ENCODE peak calls at places on chromosome 17, in four cellular contexts. S is K562, F is HepG2, X is GM12878. P is an unnamed sample.

GRCh38 chr17:78798695-78799559 is 16.9 kb upstream of the CYTH1 start:
- DNase-seq in S (peak), X (no peak), F (peak), P (no peak)

GRCh38 chr17:2547176-2547575 is 35.5 kb upstream of the METTL16 start:
- DNase-seq in F (peak), X (no peak), S (no peak), P (no peak)

GRCh38 chr17:15377200-15377599 is 35.8 kb upstream of the TEKT3 start:
- DNase-seq in F (no peak), X (no peak), S (no peak), P (no peak)

GRCh38 chr17:64499805-64500486 is 3.1 kb upstream of the POLG2 start:
- DNase-seq in S (no peak), X (no peak), F (no peak), P (no peak)

GRCh38 chr17:41301916-41302901 is at the start of gene KRTAP29-1:
- DNase-seq in F (no peak), S (no peak), X (no peak), P (no peak)

GRCh38 chr17:71638668-71639067 is 482.2 kb upstream of the SOX9 start:
- DNase-seq in S (no peak), F (no peak), X (no peak), P (no peak)

GRCh38 chr17:41226051-41226450 is 397 bp upstream of the KRTAP9-2 start:
- DNase-seq in X (no peak), S (no peak), F (no peak), P (no peak)

GRCh38 chr17:19727466-19728113 is 11.2 kb upstream of the SLC47A2 start:
- DNase-seq in X (no peak), S (no peak), F (no peak), P (no peak)

GRCh38 chr17:56694825-56695224 is 101.3 kb downstream of the NOG start:
- DNase-seq in X (no peak), S (no peak), F (no peak), P (no peak)

DNA sequence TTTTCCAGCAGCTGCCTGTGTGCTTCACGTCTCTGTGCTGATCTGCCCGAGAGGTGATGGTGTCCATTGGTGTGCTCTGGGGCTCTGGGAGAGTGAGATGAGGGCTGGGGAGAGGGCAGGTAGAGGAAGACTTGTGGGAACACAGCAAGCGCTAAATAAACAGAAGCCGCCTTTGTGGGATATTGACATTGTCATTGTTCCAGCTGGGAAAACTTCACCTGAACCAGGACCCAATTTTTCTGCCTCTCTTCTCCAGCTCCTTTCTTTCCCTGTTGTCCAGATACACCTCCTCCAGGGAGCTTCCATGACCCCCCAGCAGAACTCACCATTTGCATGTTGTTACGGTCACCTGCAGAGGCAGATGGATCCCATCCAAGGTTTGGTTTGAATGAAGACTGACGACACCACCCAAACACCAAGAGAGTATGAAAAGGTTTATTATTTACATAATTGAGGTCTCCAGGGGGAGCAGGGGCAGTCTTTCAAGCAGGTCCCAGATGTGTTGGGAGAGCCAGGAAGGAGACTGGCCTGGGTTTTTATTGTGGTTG is 3.6 kb upstream of the ITGA3 start:
- DNase-seq in X (no peak), S (no peak), F (no peak), P (no peak)
- TF ChIP-seq FOXK2 in X (no peak), S (no peak), F (no peak), P (no peak)

DNA sequence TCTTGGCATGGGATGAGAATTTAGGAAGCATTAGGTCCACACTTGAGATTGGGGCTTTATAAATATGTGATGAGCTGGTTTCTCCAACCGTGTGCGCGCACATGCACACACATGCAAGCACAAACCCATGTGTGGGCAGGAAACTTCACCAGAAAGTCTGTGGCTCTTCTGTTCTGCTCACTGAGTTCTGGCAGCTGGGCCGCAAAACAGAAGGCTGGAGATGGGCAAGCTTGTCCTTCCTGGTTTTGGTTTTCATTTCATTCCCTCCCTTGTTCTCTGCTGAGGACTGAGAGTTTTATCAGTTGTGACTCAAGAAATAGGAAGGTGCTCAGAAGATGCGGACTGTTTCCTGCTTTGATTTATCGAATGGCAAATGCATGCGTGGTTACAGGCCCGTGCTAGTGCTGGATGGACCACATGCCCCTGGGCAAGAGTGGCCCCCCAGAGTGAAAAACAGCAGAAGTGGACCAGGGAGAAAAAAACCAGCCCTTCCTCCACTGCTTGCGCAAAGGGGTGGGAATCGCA is 14.1 kb downstream of the MAP3K14 start:
- DNase-seq in S (no peak), F (no peak), X (peak), P (no peak)
- TF ChIP-seq TARDBP in S (no peak), F (no peak), X (peak), P (no peak)

GRCh38 chr17:73722163-73722562 is 77.9 kb upstream of the SDK2 start:
- DNase-seq in X (no peak), F (no peak), S (no peak), P (no peak)
- TF ChIP-seq FOXK2 in X (no peak), F (no peak), S (no peak), P (no peak)

GRCh38 chr17:16480995-16481394 is 11.0 kb downstream of the LRRC75A start:
- DNase-seq in X (no peak), S (no peak), F (no peak), P (no peak)

GRCh38 chr17:16477666-16478065 is 14.3 kb downstream of the LRRC75A start:
- DNase-seq in S (no peak), F (no peak), X (no peak), P (no peak)

GRCh38 chr17:16478693-16479092 is 13.3 kb downstream of the LRRC75A start:
- DNase-seq in F (no peak), X (no peak), S (no peak), P (no peak)

GRCh38 chr17:16477255-16477654 is 14.7 kb downstream of the LRRC75A start:
- DNase-seq in F (peak), X (no peak), S (no peak), P (no peak)

GRCh38 chr17:16479264-16479663 is 12.7 kb downstream of the LRRC75A start:
- DNase-seq in F (no peak), S (no peak), X (no peak), P (no peak)
- TF ChIP-seq TARDBP in F (no peak), S (no peak), X (no peak), P (no peak)

GRCh38 chr17:9291912-9292562 is 270.7 kb downstream of the NTN1 start:
- DNase-seq in S (peak), F (peak), X (no peak), P (peak)
- TF ChIP-seq FOXK2 in S (no peak), F (no peak), X (no peak), P (no peak)

GRCh38 chr17:7311110-7311698 is 3.8 kb downstream of the EIF5A start:
- DNase-seq in S (no peak), F (no peak), X (no peak), P (no peak)
- TF ChIP-seq TARDBP in S (no peak), F (no peak), X (no peak), P (no peak)

DNA sequence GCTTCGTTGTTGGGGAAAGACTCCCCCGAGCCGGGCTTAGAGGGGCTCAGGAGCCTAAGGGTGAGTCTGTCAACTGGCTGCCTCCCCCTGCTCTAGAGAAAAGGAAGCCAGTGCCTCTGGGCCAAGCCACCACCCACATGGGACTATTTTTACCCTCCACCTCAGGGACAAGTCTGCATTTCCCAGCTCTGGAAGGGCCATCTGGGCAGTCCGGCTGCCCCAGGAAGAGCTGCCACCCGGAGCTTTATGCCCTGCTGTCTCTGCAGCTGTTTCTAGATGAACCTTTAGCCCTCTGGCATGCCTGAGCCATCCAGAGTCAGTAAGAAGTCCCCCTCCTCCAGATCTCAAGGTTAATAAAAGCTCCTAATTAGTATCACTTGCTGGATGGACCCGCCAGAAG is 5.3 kb upstream of the RPRML start:
- DNase-seq in X (no peak), F (no peak), S (no peak), P (no peak)
- TF ChIP-seq FOXK2 in X (no peak), F (no peak), S (no peak), P (no peak)